ENCODE peak calls at places on chromosomes 12 and 14, in nine cellular contexts. U is colonic mucosa, K is mesendoderm, F is tibial artery, W is neuronal stem cell, X is neural progenitor cell, E is prostate gland, V is K562, O is tibial nerve. R is an unnamed sample. For H3K27me3 and H3K36me3, the result is how much of the 10 kb centered on the place peaks cover.

GRCh38 chr12:125267114-125267513 is 201.9 kb downstream of the AACS start:
- DNase-seq in U (peak), K (no peak), F (no peak), W (no peak), X (no peak), E (no peak), V (no peak), O (no peak), R (no peak)

GRCh38 chr12:113996026-113996425 is 29.9 kb upstream of the RBM19 start:
- DNase-seq in U (no peak), K (peak), F (no peak), W (no peak), X (peak), E (no peak), V (peak), O (no peak), R (peak)

GRCh38 chr12:48750215-48750614 is 33.7 kb upstream of the CCNT1 start:
- DNase-seq in U (no peak), K (no peak), F (no peak), W (no peak), X (no peak), E (no peak), V (no peak), O (no peak), R (no peak)

GRCh38 chr12:119649202-119649808 is 18.6 kb upstream of the PRKAB1 start:
- DNase-seq in U (no peak), K (no peak), F (no peak), W (peak), X (peak), E (no peak), V (peak), O (no peak), R (peak)

GRCh38 chr12:93813181-93813580 is 136.0 kb downstream of the CRADD start:
- DNase-seq in U (no peak), K (no peak), F (no peak), W (no peak), X (no peak), E (no peak), V (no peak), O (no peak), R (no peak)

GRCh38 chr12:102642199-102642598 is 161.8 kb upstream of the IGF1 start:
- DNase-seq in U (no peak), K (no peak), F (no peak), W (no peak), X (no peak), E (no peak), V (no peak), O (no peak), R (no peak)

GRCh38 chr14:55271572-55272414 is 572 bp downstream of the FBXO34 start:
- DNase-seq in U (peak), K (peak), F (peak), W (peak), X (peak), E (peak), V (peak), O (peak), R (peak)

GRCh38 chr14:21528381-21529348 is 2.5 kb upstream of the SALL2 start:
- DNase-seq in U (no peak), K (no peak), F (no peak), W (no peak), X (no peak), E (no peak), V (peak), O (no peak), R (no peak)

GRCh38 chr12:110247340-110248095 is 33.5 kb upstream of the ATP2A2 start:
- DNase-seq in U (peak), K (no peak), F (no peak), W (no peak), X (no peak), E (peak), V (no peak), O (no peak), R (no peak)

GRCh38 chr12:101697197-101697929 is at the start of gene CHPT1:
- DNase-seq in U (peak), K (peak), F (peak), W (peak), X (peak), E (peak), V (peak), O (peak), R (peak)

GRCh38 chr12:55809274-55809673 is 8.2 kb downstream of the SARNP start:
- DNase-seq in U (no peak), K (no peak), F (no peak), W (no peak), X (no peak), E (no peak), V (no peak), O (no peak), R (no peak)

GRCh38 chr14:28321475-28322244 is 444.9 kb upstream of the FOXG1 start:
- DNase-seq in U (no peak), K (no peak), F (no peak), W (no peak), X (no peak), E (no peak), V (no peak), O (no peak), R (no peak)

GRCh38 chr12:126191037-126191891 is 1126.0 kb downstream of the AACS start:
- DNase-seq in U (no peak), K (peak), F (no peak), W (peak), X (peak), E (no peak), V (no peak), O (no peak), R (peak)

GRCh38 chr14:99276482-99276881 is 4.5 kb upstream of the BCL11B start:
- DNase-seq in U (no peak), K (no peak), F (no peak), W (no peak), X (no peak), E (no peak), V (no peak), O (no peak), R (no peak)

GRCh38 chr12:110039085-110039807 is 9.1 kb downstream of the C12orf76 start:
- DNase-seq in U (peak), K (peak), F (no peak), W (no peak), X (no peak), E (peak), V (peak), O (no peak), R (no peak)

GRCh38 chr12:54373619-54374554 is 9.6 kb upstream of the GPR84 start:
- DNase-seq in U (no peak), K (no peak), F (no peak), W (no peak), X (no peak), E (no peak), V (no peak), O (no peak), R (peak)

GRCh38 chr14:90455100-90455571 is 58.3 kb downstream of the CALM1 start:
- DNase-seq in U (no peak), K (no peak), F (no peak), W (peak), X (peak), E (no peak), V (no peak), O (no peak), R (no peak)

GRCh38 chr12:90543393-90543792 is 411.6 kb downstream of the CCER1 start:
- DNase-seq in U (no peak), K (no peak), F (no peak), W (no peak), X (no peak), E (no peak), V (no peak), O (no peak), R (no peak)

GRCh38 chr12:15700595-15700994 is 88.6 kb downstream of the EPS8 start:
- DNase-seq in U (no peak), K (no peak), F (no peak), W (no peak), X (no peak), E (no peak), V (peak), O (no peak), R (no peak)

GRCh38 chr14:89730692-89731091 is 223.8 kb downstream of the EFCAB11 start:
- DNase-seq in U (no peak), K (no peak), F (no peak), W (no peak), X (no peak), E (no peak), V (no peak), O (no peak), R (no peak)

GRCh38 chr12:30847259-30847658 is 79.3 kb upstream of the TSPAN11 start:
- DNase-seq in U (peak), K (peak), F (no peak), W (peak), X (peak), E (peak), V (peak), O (no peak), R (no peak)

GRCh38 chr14:61586539-61587396 is 108.5 kb upstream of the HIF1A start:
- DNase-seq in U (no peak), K (no peak), F (no peak), W (no peak), X (no peak), E (no peak), V (no peak), O (no peak), R (no peak)

GRCh38 chr14:71246539-71246938 is 339.3 kb downstream of the PCNX1 start:
- DNase-seq in U (no peak), K (no peak), F (no peak), W (no peak), X (no peak), E (no peak), V (no peak), O (no peak), R (no peak)

GRCh38 chr12:20492251-20492728 is 124.0 kb downstream of the PDE3A start:
- DNase-seq in U (no peak), K (peak), F (no peak), W (no peak), X (no peak), E (no peak), V (no peak), O (no peak), R (no peak)

GRCh38 chr12:75364918-75365317 is 26.0 kb upstream of the GLIPR1L2 start:
- DNase-seq in U (no peak), K (peak), F (no peak), W (no peak), X (peak), E (no peak), V (no peak), O (no peak), R (no peak)

GRCh38 chr12:26725517-26725916 is 107.5 kb downstream of the ITPR2 start:
- DNase-seq in U (no peak), K (no peak), F (no peak), W (no peak), X (no peak), E (no peak), V (no peak), O (no peak), R (no peak)
- H3K4me3 ChIP-seq in U (no peak), K (no peak), F (no peak), W (no peak), X (no peak), E (no peak), V (no peak), O (no peak), R (no peak)

DNA sequence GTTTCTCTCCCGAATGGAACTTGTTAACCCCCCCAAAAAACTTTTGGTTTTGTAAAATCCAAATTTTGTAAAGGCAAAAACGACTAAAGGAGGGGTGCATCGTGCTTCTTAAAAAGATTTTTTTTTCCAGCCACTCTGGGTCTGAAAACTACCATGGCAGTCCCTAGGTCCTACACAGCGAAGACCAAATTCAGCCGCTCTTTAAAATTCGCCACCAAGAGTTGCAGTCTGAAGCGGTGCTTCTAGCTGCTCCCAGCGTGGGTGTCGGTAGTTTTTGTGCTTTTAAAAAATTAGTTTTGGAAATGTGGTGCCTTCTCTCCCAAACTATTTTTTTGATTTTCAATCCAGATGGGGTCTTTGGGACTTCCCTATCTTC is 890 bp upstream of the GSC start:
- DNase-seq in U (no peak), K (no peak), F (no peak), W (no peak), X (peak), E (no peak), V (no peak), O (no peak), R (no peak)
- H3K27me3 ChIP-seq in U (half or more), K (under half), F (under half), W (half or more), X (half or more), E (half or more), V (under half), O (half or more), R (half or more)

DNA sequence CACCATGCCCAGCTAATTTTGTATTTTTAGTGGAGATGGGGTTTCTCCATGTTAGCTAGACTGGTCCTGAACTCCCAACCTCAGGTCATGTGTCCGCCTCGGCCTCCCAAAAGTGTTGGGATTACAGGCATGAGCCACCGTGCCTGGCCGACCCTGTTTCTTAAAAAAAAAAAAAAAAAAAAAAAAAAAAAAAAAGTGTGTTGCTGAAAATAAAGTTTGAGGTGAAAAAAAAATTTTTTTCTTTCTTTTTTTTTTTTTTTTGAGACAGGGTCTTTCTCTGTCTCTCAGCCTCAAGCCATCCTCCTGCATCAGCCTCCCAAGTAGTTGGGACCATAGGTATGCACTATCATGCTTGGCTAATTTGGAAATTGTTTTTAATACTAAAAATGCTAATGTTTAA is 11.3 kb downstream of the RBM25 start:
- DNase-seq in U (no peak), K (no peak), F (no peak), W (no peak), X (no peak), E (no peak), V (no peak), O (no peak), R (no peak)
- H3K36me3 ChIP-seq in U (under half), K (under half), F (under half), W (under half), X (under half), E (under half), V (half or more), O (half or more), R (under half)

GRCh38 chr14:69670093-69670492 is 58.7 kb downstream of the SUSD6 start:
- DNase-seq in U (no peak), K (no peak), F (no peak), W (no peak), X (no peak), E (no peak), V (no peak), O (no peak), R (no peak)

GRCh38 chr14:69667938-69668336 is 56.5 kb downstream of the SUSD6 start:
- DNase-seq in U (no peak), K (no peak), F (no peak), W (no peak), X (no peak), E (no peak), V (no peak), O (no peak), R (no peak)

GRCh38 chr14:69671365-69672050 is 60.1 kb downstream of the SUSD6 start:
- DNase-seq in U (no peak), K (peak), F (no peak), W (no peak), X (peak), E (no peak), V (no peak), O (no peak), R (no peak)

GRCh38 chr14:69666698-69667211 is 55.4 kb downstream of the SUSD6 start:
- DNase-seq in U (no peak), K (no peak), F (no peak), W (no peak), X (no peak), E (no peak), V (no peak), O (no peak), R (no peak)

DNA sequence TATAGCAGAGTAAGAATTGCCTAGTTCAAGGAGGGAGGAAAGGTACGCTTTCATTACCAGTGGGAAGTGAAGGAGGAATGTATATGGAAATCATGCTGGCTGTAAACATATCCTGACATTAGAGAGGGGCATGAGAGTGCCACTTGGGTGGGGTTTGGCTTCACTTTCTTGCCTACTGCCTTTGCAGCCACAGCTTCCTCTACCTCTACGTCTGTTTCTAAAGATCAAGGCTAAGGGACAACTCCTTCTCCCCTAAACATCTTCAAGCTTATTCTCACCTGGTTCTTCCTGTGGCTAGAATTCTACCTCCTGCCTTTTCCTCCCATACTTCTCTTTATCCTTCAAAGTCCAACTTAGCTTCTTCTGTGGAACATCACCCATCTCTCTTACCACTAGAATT is 58.0 kb downstream of the SUSD6 start:
- DNase-seq in U (no peak), K (no peak), F (no peak), W (no peak), X (no peak), E (no peak), V (no peak), O (no peak), R (no peak)
- H3K4me3 ChIP-seq in U (no peak), K (no peak), F (no peak), W (no peak), X (no peak), E (no peak), V (no peak), O (no peak), R (no peak)

GRCh38 chr14:105198588-105198987 is 17.5 kb upstream of the NUDT14 start:
- DNase-seq in U (no peak), K (no peak), F (no peak), W (no peak), X (no peak), E (no peak), V (no peak), O (no peak), R (peak)
- H3K27me3 ChIP-seq in U (under half), K (under half), F (under half), W (under half), X (under half), E (under half), V (under half), O (half or more), R (under half)

GRCh38 chr14:104776481-104776880 is 19.1 kb downstream of the AKT1 start:
- DNase-seq in U (no peak), K (no peak), F (no peak), W (no peak), X (no peak), E (no peak), V (no peak), O (no peak), R (no peak)
- H3K36me3 ChIP-seq in U (under half), K (under half), F (under half), W (under half), X (under half), E (under half), V (half or more), O (half or more), R (under half)

DNA sequence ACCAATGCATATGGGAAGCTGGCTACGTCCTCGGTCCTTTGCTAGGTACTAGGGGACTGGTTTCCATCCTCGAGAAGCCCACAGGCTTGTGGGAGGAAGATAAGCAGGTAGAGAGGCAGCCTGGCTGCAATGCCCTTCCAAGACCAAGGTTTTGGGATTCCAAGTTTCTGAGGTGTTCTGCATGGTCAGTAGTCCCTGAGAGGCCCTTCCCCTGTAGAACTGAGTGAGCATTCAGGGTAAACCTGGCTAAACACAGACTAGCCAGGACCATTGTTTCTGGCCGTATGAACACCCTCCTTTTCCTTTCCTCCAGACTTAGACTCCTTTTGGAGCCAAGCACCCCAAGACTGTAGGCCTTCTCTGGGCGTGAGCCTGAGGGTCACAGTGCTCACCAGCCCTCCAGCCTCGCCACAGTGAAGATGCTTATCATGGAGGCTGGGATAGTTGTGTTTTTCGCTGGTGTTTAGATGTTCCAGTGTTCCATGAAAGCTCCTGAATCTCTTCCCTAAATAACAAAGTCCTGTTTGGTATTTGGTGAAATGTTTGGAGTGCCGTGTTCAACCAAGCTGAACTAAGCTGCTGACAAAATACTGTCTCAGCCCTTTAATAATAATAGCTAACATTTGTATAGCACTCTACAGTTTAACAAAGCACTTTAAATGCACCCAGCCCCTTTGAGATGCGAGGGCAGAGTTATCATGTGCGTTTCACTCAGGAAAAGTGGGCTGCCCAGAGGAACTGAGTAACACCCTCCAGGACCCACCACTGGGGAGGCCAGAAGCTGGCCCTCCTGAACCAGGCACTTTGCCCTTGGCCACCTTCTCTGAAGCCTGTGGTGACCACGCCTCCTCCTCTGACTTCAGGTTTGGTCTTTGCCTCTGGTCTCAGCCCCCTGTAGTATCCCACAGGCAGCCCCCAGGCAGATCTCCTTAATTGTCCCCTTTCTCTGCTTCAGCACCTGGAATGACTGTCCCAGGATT is 284.5 kb downstream of the CACNA1C start:
- DNase-seq in U (no peak), K (no peak), F (no peak), W (no peak), X (no peak), E (no peak), V (no peak), O (no peak), R (no peak)
- H3K4me3 ChIP-seq in U (no peak), K (no peak), F (no peak), W (no peak), X (no peak), E (no peak), V (no peak), O (no peak), R (no peak)

GRCh38 chr14:102923201-102923919 is 897 bp downstream of the AMN start:
- DNase-seq in U (peak), K (no peak), F (no peak), W (no peak), X (peak), E (no peak), V (no peak), O (no peak), R (peak)

GRCh38 chr14:102926104-102926503 is 3.6 kb downstream of the AMN start:
- DNase-seq in U (no peak), K (no peak), F (no peak), W (no peak), X (peak), E (no peak), V (no peak), O (no peak), R (peak)

GRCh38 chr14:102925646-102926045 is 3.2 kb downstream of the AMN start:
- DNase-seq in U (no peak), K (no peak), F (no peak), W (no peak), X (no peak), E (no peak), V (no peak), O (no peak), R (peak)

GRCh38 chr14:102923920-102924486 is 1.5 kb downstream of the AMN start:
- DNase-seq in U (peak), K (no peak), F (no peak), W (no peak), X (no peak), E (no peak), V (no peak), O (no peak), R (no peak)

GRCh38 chr14:102924632-102925588 is 2.4 kb downstream of the AMN start:
- DNase-seq in U (no peak), K (no peak), F (no peak), W (no peak), X (no peak), E (no peak), V (peak), O (no peak), R (peak)
- H3K27me3 ChIP-seq in U (under half), K (under half), F (under half), W (under half), X (half or more), E (under half), V (under half), O (half or more), R (under half)

R was measured in H7.